ENCODE peak calls at places on chromosomes 7 and 10, in four cellular contexts. Q is tibial artery, M is Karpas-422, U is activated T-cell treated with anti-CD3 and anti-CD28 coated beads for 1 hour. I is an unnamed sample.

GRCh38 chr10:73910764-73911552 is at the start of gene PLAU:
- DNase-seq in M (peak; percentile 82), Q (peak; percentile 75), U (no peak), I (peak; percentile 41)

GRCh38 chr10:48533951-48534720 is 70.7 kb downstream of the ARHGAP22 start:
- DNase-seq in Q (no peak), U (no peak), M (no peak), I (no peak)

GRCh38 chr10:131519723-131520122 is 208.2 kb upstream of the TCERG1L start:
- DNase-seq in M (no peak), Q (no peak), U (no peak), I (no peak)

GRCh38 chr10:7153750-7154149 is 257.1 kb downstream of the SFMBT2 start:
- DNase-seq in U (no peak), M (no peak), Q (no peak), I (no peak)

GRCh38 chr10:31000071-31000787 is 31.4 kb downstream of the ZNF438 start:
- DNase-seq in U (no peak), M (no peak), Q (no peak), I (no peak)

GRCh38 chr10:12228851-12229250 is 32.9 kb downstream of the CDC123 start:
- DNase-seq in M (no peak), U (no peak), Q (no peak), I (no peak)

GRCh38 chr10:116770281-116770680 is 27.9 kb upstream of the HSPA12A start:
- DNase-seq in M (no peak), Q (no peak), U (no peak), I (no peak)

GRCh38 chr7:25669300-25669781 is 441.1 kb upstream of the NPVF start:
- DNase-seq in M (no peak), Q (no peak), U (no peak), I (no peak)

GRCh38 chr10:101285519-101286070 is 56.3 kb upstream of the LBX1 start:
- DNase-seq in M (no peak), Q (no peak), U (no peak), I (no peak)

GRCh38 chr10:98488669-98489430 is 42.1 kb upstream of the HPS1 start:
- DNase-seq in U (no peak), M (no peak), Q (no peak), I (no peak)

GRCh38 chr7:41451826-41452225 is 251.1 kb downstream of the INHBA start:
- DNase-seq in U (no peak), M (no peak), Q (no peak), I (no peak)

GRCh38 chr10:34484164-34484563 is 330.9 kb downstream of the PARD3 start:
- DNase-seq in M (no peak), Q (no peak), U (no peak), I (no peak)

GRCh38 chr10:91909178-91909677 is at the start of gene FGFBP3:
- DNase-seq in U (peak; percentile 17), M (peak; percentile 61), Q (no peak), I (peak; percentile 11)

GRCh38 chr10:118931436-118931835 is 98.1 kb upstream of the NANOS1 start:
- DNase-seq in U (no peak), M (no peak), Q (no peak), I (no peak)

GRCh38 chr7:45889367-45890067 is 1.2 kb downstream of the IGFBP1 start:
- DNase-seq in U (no peak), M (no peak), Q (no peak), I (no peak)

GRCh38 chr10:93471110-93471651 is 11.0 kb downstream of the MYOF start:
- DNase-seq in M (no peak), U (no peak), Q (no peak), I (no peak)

GRCh38 chr7:154686305-154686704 is 316.6 kb downstream of the PAXIP1 start:
- DNase-seq in Q (no peak), M (no peak), U (no peak), I (no peak)

GRCh38 chr10:96387601-96388000 is 28.8 kb upstream of the OPALIN start:
- DNase-seq in U (no peak), M (no peak), Q (no peak), I (no peak)

GRCh38 chr7:23161502-23161901 is 20.3 kb upstream of the NUP42 start:
- DNase-seq in Q (no peak), U (no peak), M (no peak), I (no peak)

GRCh38 chr10:132867801-132868644 is 74.3 kb downstream of the CFAP46 start:
- DNase-seq in M (no peak), U (no peak), Q (peak; percentile 60), I (peak; percentile 7)

GRCh38 chr7:99106411-99106810 is 37.5 kb downstream of the SMURF1 start:
- DNase-seq in Q (no peak), M (no peak), U (no peak), I (no peak)

GRCh38 chr10:69759641-69760040 is 42.1 kb upstream of the COL13A1 start:
- DNase-seq in M (no peak), Q (no peak), U (no peak), I (no peak)

GRCh38 chr10:116752563-116752962 is 10.2 kb upstream of the HSPA12A start:
- DNase-seq in U (no peak), Q (no peak), M (no peak), I (no peak)

GRCh38 chr10:78520737-78521430 is 487.2 kb downstream of the RPS24 start:
- DNase-seq in U (no peak), M (peak; percentile 48), Q (no peak), I (no peak)

GRCh38 chr10:111098679-111099437 is 22.0 kb downstream of the ADRA2A start:
- DNase-seq in M (peak; percentile 44), U (no peak), Q (peak; percentile 48), I (no peak)

GRCh38 chr7:14579971-14580370 is 322.6 kb downstream of the DGKB start:
- DNase-seq in U (no peak), Q (no peak), M (no peak), I (no peak)

GRCh38 chr10:34520084-34520483 is 295.0 kb downstream of the PARD3 start:
- DNase-seq in U (no peak), Q (no peak), M (no peak), I (no peak)

GRCh38 chr10:31098091-31098490 is 66.4 kb upstream of the ZNF438 start:
- DNase-seq in M (no peak), Q (no peak), U (no peak), I (no peak)

GRCh38 chr7:34091330-34091917 is 186.1 kb downstream of the BMPER start:
- DNase-seq in Q (no peak), U (no peak), M (peak; percentile 76), I (no peak)

GRCh38 chr10:5488272-5489161 is 10.9 kb downstream of the CALML5 start:
- DNase-seq in M (no peak), U (no peak), Q (no peak), I (no peak)

GRCh38 chr10:74377476-74377875 is 226.5 kb downstream of the ADK start:
- DNase-seq in Q (no peak), M (no peak), U (no peak), I (no peak)

GRCh38 chr10:49474901-49475300 is 64.0 kb downstream of the ERCC6 start:
- DNase-seq in U (no peak), M (no peak), Q (no peak), I (no peak)

GRCh38 chr10:95414016-95414830 is 123.4 kb upstream of the PDLIM1 start:
- DNase-seq in M (no peak), Q (peak; percentile 67), U (no peak), I (no peak)

GRCh38 chr10:10396601-10397000 is 621.1 kb upstream of the CELF2 start:
- DNase-seq in U (no peak), M (no peak), Q (no peak), I (no peak)

GRCh38 chr10:132851451-132851850 is 65.5 kb upstream of the NKX6-2 start:
- DNase-seq in Q (peak; percentile 53), M (no peak), U (no peak), I (no peak)

GRCh38 chr10:964321-964987 is 23.8 kb upstream of the GTPBP4 start:
- DNase-seq in U (no peak), M (no peak), Q (no peak), I (no peak)

GRCh38 chr10:129531195-129531968 is 64.3 kb downstream of the MGMT start:
- DNase-seq in M (no peak), U (no peak), Q (no peak), I (no peak)

GRCh38 chr7:97971120-97971989 is 18.6 kb downstream of the OCM2 start:
- DNase-seq in U (peak; percentile 1), M (peak; percentile 72), Q (no peak), I (no peak)

GRCh38 chr7:23356726-23357125 is 57.6 kb downstream of the MALSU1 start:
- DNase-seq in Q (no peak), M (no peak), U (no peak), I (no peak)

GRCh38 chr10:73209705-73210104 is 37.4 kb downstream of the DNAJC9 start:
- DNase-seq in Q (no peak), U (no peak), M (no peak), I (no peak)

I was measured in progenitor cell of endocrine pancreas.